ENCODE peak calls at places on chromosomes 13 and 19, in seven cellular contexts. N, C, D, S, L, G and Y are unnamed samples.

GRCh38 chr13:73910733-73911132 is 223.5 kb downstream of the KLF12 start:
- DNase-seq in N (no peak), C (no peak), D (no peak), S (no peak), L (no peak), G (no peak), Y (no peak)

GRCh38 chr13:23679214-23679613 is 109.0 kb downstream of the TNFRSF19 start:
- DNase-seq in N (no peak), C (no peak), D (no peak), S (no peak), L (no peak), G (no peak), Y (no peak)

GRCh38 chr19:46716013-46716671 is 772 bp downstream of the PRKD2 start:
- DNase-seq in N (peak), C (no peak), D (peak), S (no peak), L (no peak), G (no peak), Y (no peak)

GRCh38 chr19:34667349-34668076 is 9.4 kb downstream of the SCGB2B2 start:
- DNase-seq in N (peak), C (no peak), D (no peak), S (no peak), L (no peak), G (no peak), Y (peak)

GRCh38 chr13:41179593-41180250 is 14.6 kb downstream of the KBTBD7 start:
- DNase-seq in N (no peak), C (no peak), D (no peak), S (no peak), L (no peak), G (no peak), Y (no peak)

GRCh38 chr19:13043285-13043684 is 48.0 kb downstream of the NFIX start:
- DNase-seq in N (no peak), C (no peak), D (no peak), S (no peak), L (no peak), G (no peak), Y (no peak)

GRCh38 chr13:21445759-21446158 is 13.3 kb downstream of the ZDHHC20 start:
- DNase-seq in N (no peak), C (no peak), D (no peak), S (no peak), L (no peak), G (no peak), Y (no peak)

GRCh38 chr13:76663941-76664340 is 222.3 kb downstream of the KCTD12 start:
- DNase-seq in N (no peak), C (no peak), D (no peak), S (no peak), L (no peak), G (no peak), Y (no peak)

GRCh38 chr13:102872131-102872530 is 26.3 kb downstream of the ERCC5 start:
- DNase-seq in N (no peak), C (no peak), D (no peak), S (no peak), L (no peak), G (no peak), Y (no peak)

GRCh38 chr19:12757544-12758274 is 6.1 kb downstream of the BEST2 start:
- DNase-seq in N (peak), C (peak), D (peak), S (no peak), L (peak), G (no peak), Y (peak)

GRCh38 chr19:33883869-33884519 is 87.3 kb downstream of the KCTD15 start:
- DNase-seq in N (no peak), C (no peak), D (peak), S (no peak), L (peak), G (no peak), Y (no peak)

GRCh38 chr13:33355470-33355869 is 69.9 kb upstream of the STARD13 start:
- DNase-seq in N (no peak), C (no peak), D (no peak), S (no peak), L (no peak), G (no peak), Y (no peak)

GRCh38 chr13:55517312-55517711 is 1623.4 kb upstream of the PRR20A start:
- DNase-seq in N (no peak), C (no peak), D (peak), S (no peak), L (no peak), G (no peak), Y (no peak)

GRCh38 chr19:43751466-43752220 is 3.1 kb downstream of the SMG9 start:
- DNase-seq in N (no peak), C (no peak), D (no peak), S (no peak), L (no peak), G (no peak), Y (no peak)

GRCh38 chr13:95608640-95609280 is 35.7 kb downstream of the DZIP1 start:
- DNase-seq in N (no peak), C (no peak), D (no peak), S (no peak), L (no peak), G (no peak), Y (no peak)

GRCh38 chr13:95604534-95604915 is 40.0 kb downstream of the DZIP1 start:
- DNase-seq in N (no peak), C (no peak), D (no peak), S (no peak), L (no peak), G (no peak), Y (no peak)

GRCh38 chr13:95603887-95604533 is 40.5 kb downstream of the DZIP1 start:
- DNase-seq in N (no peak), C (no peak), D (no peak), S (no peak), L (no peak), G (no peak), Y (peak)

GRCh38 chr13:95605426-95606125 is 38.9 kb downstream of the DZIP1 start:
- DNase-seq in N (no peak), C (no peak), D (no peak), S (no peak), L (no peak), G (no peak), Y (no peak)

DNA sequence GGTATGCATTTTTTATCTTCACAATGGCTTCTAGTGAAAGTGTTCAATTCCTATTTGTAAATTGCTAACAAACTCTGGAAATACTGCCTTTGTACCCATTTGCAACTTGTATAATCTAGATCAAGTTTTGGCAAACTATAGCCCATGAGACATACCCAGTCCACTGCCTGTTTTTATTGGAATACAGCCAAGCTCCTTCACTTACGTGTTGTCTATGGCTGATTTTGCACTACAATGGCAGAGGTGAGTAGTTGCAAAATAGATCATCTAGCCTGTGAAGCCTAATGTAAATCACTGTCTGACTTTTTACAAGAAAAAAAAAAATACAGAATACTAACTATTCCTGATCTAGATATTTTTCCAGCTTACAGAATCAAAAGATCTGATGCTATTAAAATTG is 37.1 kb downstream of the DZIP1 start:
- DNase-seq in N (no peak), C (no peak), D (no peak), S (no peak), L (no peak), G (no peak), Y (no peak)
- TF ChIP-seq JUND in N (no peak), C (no peak), D (no peak), S (no peak), L (no peak), G (no peak), Y (no peak)

DNA sequence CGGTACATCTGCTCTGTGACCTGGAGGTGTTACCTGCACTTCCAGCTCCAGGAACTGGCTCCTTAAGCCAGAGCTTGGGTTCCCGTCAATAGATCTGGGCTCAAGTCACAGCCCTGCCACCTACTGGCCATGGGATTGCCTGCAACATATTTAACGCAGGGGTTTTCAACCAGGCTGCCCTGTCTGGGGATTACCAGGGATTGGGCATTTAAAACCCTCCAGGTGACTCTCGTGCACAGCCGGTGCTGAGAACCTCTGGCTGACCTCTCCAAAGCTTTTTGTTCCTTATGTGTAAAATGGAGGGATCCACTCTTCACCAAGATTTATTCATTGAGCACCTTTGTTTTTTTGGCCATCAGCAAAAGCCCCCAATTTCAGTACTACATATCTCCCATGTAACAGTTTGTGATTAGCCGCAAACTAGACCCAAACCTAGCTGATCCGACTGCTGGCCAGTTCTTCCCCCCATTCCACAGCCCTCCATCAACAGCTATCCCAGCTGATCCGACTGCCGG is 76.6 kb upstream of the STK24 start:
- DNase-seq in N (peak), C (peak), D (peak), S (peak), L (peak), G (peak), Y (peak)
- TF ChIP-seq JUND in N (no peak), C (no peak), D (no peak), S (no peak), L (no peak), G (no peak), Y (no peak)

DNA sequence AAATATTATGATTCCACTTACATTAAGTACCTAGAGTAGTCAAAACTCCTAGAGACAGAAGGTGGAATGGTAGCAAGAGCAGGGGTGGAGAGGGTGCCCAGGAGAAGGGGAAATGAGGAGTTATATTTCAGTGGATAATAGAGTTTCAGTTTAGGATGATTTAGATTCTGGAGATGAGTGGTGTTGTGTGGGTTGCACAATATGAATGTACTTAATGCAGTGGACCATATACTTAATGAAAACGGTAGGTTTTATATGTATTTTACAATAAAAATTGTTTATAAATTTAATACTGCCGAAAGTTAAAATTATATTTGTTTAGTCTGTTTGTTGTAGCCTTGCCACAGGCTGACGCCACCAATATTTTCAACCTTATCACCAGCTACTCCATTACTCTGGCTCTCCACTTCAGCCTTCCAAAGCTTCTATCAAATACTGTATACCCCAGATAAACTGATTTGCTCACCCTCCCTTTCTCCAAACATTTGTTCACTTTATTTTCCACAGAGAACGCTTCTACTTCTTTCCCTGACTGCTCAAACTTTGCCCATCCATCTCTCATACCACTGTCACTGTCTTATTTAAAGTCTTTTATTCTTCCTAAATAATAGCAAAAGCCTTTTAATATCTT is 1.4 kb upstream of the RBM26 start:
- DNase-seq in N (no peak), C (no peak), D (no peak), S (no peak), L (no peak), G (no peak), Y (no peak)
- TF ChIP-seq JUND in N (no peak), C (no peak), D (no peak), S (no peak), L (no peak), G (no peak), Y (no peak)

DNA sequence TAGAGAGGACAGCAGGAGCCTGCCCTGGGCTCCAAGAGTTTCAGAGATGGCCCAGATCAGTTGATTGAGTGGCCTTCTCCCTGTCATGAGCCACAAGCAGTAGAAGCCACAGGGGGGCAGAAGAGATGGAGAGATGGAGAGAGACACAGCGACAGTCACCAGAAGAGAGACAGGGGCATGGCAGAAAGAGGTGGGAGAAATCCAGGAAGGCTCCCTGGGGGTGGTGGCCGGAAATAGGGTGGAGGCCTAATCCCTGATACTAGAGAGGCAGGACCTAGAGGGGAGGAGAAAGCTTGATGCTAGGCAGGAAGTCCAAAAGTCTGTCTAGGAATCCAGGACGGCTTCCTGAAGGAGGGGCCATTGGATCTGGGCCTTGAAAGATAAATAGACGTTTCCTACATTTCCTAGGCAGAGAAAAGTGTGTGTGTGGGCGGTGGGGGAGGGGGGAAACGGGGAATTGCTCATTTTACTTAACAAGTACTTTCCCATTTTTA is 9.6 kb upstream of the TPM4 start:
- DNase-seq in N (peak), C (peak), D (peak), S (no peak), L (no peak), G (no peak), Y (peak)
- TF ChIP-seq JUND in N (no peak), C (no peak), D (no peak), S (no peak), L (no peak), G (no peak), Y (no peak)

GRCh38 chr13:36418022-36418805 is 14.1 kb upstream of the CCNA1 start:
- DNase-seq in N (no peak), C (no peak), D (no peak), S (no peak), L (no peak), G (peak), Y (no peak)

GRCh38 chr13:36421447-36421846 is 10.8 kb upstream of the CCNA1 start:
- DNase-seq in N (no peak), C (no peak), D (no peak), S (no peak), L (no peak), G (no peak), Y (no peak)

GRCh38 chr13:36420437-36420891 is 11.8 kb upstream of the CCNA1 start:
- DNase-seq in N (peak), C (peak), D (peak), S (peak), L (no peak), G (peak), Y (peak)

GRCh38 chr13:36414461-36414860 is 17.8 kb upstream of the CCNA1 start:
- DNase-seq in N (no peak), C (no peak), D (no peak), S (no peak), L (no peak), G (no peak), Y (no peak)

DNA sequence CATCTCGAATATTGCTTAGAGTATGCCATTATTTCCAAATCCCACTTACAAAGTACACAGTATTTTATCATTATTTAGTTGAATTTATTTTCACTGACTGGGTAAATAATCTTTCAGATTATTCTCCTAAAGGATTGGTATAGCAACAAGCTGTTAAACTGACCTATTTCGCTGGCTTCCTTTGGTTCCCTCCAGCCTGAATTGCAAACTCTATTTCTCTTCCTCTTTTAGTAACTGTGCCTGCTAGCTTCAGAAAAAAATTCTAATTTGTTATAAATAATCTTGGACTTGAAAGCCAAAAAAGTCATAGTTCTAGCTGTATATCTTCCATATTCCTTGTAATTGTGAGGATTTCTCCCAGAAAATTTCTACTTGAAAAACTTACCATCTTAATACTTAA is 15.0 kb upstream of the CCNA1 start:
- DNase-seq in N (no peak), C (no peak), D (no peak), S (no peak), L (no peak), G (no peak), Y (no peak)
- TF ChIP-seq JUND in N (no peak), C (no peak), D (no peak), S (no peak), L (no peak), G (no peak), Y (no peak)

DNA sequence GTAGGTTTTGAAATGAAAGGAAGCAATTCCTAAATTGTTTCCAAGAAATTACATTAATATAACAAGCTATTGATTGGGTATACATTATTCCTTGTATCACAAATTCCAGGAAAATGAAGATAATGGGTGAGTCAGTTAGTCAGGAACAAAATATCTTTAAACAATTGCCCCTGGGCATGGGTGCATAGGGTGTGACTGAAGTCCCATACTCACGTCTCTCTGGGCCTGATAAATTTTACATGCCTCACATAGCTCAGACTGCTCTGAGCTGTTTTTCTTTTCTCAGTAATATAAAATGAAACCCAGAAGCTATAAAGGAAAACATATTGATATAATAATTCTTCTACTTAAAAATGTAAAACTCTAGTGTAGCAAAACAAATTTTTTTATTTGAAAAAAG is 87.8 kb downstream of the FNDC3A start:
- DNase-seq in N (no peak), C (no peak), D (no peak), S (no peak), L (no peak), G (no peak), Y (no peak)
- TF ChIP-seq JUND in N (no peak), C (no peak), D (no peak), S (no peak), L (no peak), G (no peak), Y (no peak)